ENCODE peak calls at places on chromosome 5, in seven cellular contexts. O is type B pancreatic cell; E is CD4-positive, alpha-beta T cell; R is stomach; J is OCI-LY7; S is colonic mucosa; B is body of pancreas. A is an unnamed sample.

GRCh38 chr5:151699071-151699901 is 12.6 kb upstream of the SPARC start:
- DNase-seq in O (peak; percentile 73), E (no peak), R (peak; percentile 27), J (no peak), S (peak; percentile 49), B (peak; percentile 19), A (no peak)

GRCh38 chr5:61805101-61805500 is 473.0 kb downstream of the ZSWIM6 start:
- DNase-seq in O (no peak), E (no peak), R (no peak), J (no peak), S (no peak), B (no peak), A (no peak)

GRCh38 chr5:131064669-131065371 is 100.2 kb downstream of the HINT1 start:
- DNase-seq in O (no peak), E (no peak), R (no peak), J (no peak), S (no peak), B (no peak), A (no peak)

GRCh38 chr5:139651863-139652787 is 4.0 kb downstream of the CXXC5 start:
- DNase-seq in O (no peak), E (peak; percentile 38), R (peak; percentile 86), J (peak; percentile 87), S (peak; percentile 88), B (peak; percentile 79), A (peak; percentile 58)

GRCh38 chr5:1644810-1645571 is 121.2 kb upstream of the LPCAT1 start:
- DNase-seq in O (peak; percentile 88), E (peak; percentile 78), R (peak; percentile 85), J (peak; percentile 86), S (peak; percentile 79), B (peak; percentile 83), A (peak; percentile 89)

GRCh38 chr5:133299021-133299420 is 247.2 kb downstream of the HSPA4 start:
- DNase-seq in O (no peak), E (no peak), R (no peak), J (no peak), S (no peak), B (no peak), A (no peak)

GRCh38 chr5:152140391-152140790 is 215.7 kb upstream of the GLRA1 start:
- DNase-seq in O (no peak), E (no peak), R (no peak), J (no peak), S (no peak), B (no peak), A (no peak)

GRCh38 chr5:76953551-76954382 is 922 bp downstream of the CRHBP start:
- DNase-seq in O (no peak), E (no peak), R (no peak), J (no peak), S (no peak), B (no peak), A (peak; percentile 63)

GRCh38 chr5:139298242-139298641 is 4.7 kb downstream of the MATR3 start:
- DNase-seq in O (no peak), E (no peak), R (no peak), J (no peak), S (no peak), B (no peak), A (no peak)

GRCh38 chr5:170393235-170393634 is 4.1 kb upstream of the KCNMB1 start:
- DNase-seq in O (no peak), E (peak; percentile 12), R (no peak), J (no peak), S (no peak), B (no peak), A (no peak)

GRCh38 chr5:150765019-150765788 is 6.4 kb upstream of the DCTN4 start:
- DNase-seq in O (no peak), E (no peak), R (no peak), J (no peak), S (no peak), B (no peak), A (no peak)

GRCh38 chr5:36662291-36662851 is 56.0 kb downstream of the SLC1A3 start:
- DNase-seq in O (no peak), E (no peak), R (no peak), J (no peak), S (no peak), B (no peak), A (no peak)

GRCh38 chr5:134465856-134466240 is 54.2 kb upstream of the CDKN2AIPNL start:
- DNase-seq in O (peak; percentile 85), E (peak; percentile 30), R (peak; percentile 93), J (no peak), S (peak; percentile 93), B (peak; percentile 91), A (peak; percentile 78)

GRCh38 chr5:92409131-92409530 is 1026.0 kb upstream of the ARRDC3 start:
- DNase-seq in O (no peak), E (no peak), R (no peak), J (no peak), S (no peak), B (no peak), A (no peak)

GRCh38 chr5:84568171-84568570 is 183.5 kb upstream of the EDIL3 start:
- DNase-seq in O (no peak), E (no peak), R (no peak), J (no peak), S (no peak), B (no peak), A (no peak)

GRCh38 chr5:94691947-94692346 is 73.5 kb downstream of the SLF1 start:
- DNase-seq in O (no peak), E (no peak), R (no peak), J (no peak), S (no peak), B (no peak), A (no peak)

GRCh38 chr5:180170111-180170809 is 38.8 kb downstream of the RASGEF1C start:
- DNase-seq in O (no peak), E (no peak), R (no peak), J (no peak), S (no peak), B (no peak), A (peak; percentile 58)

GRCh38 chr5:78005021-78005785 is 229.1 kb upstream of the TBCA start:
- DNase-seq in O (no peak), E (no peak), R (no peak), J (no peak), S (no peak), B (no peak), A (no peak)

GRCh38 chr5:32116574-32117313 is 57.4 kb downstream of the GOLPH3 start:
- DNase-seq in O (no peak), E (no peak), R (no peak), J (no peak), S (no peak), B (no peak), A (no peak)

GRCh38 chr5:82106207-82106606 is 134.4 kb downstream of the ATG10 start:
- DNase-seq in O (no peak), E (no peak), R (no peak), J (no peak), S (no peak), B (no peak), A (no peak)

GRCh38 chr5:15995206-15996052 is 184.2 kb downstream of the MARCHF11 start:
- DNase-seq in O (no peak), E (no peak), R (no peak), J (peak; percentile 4), S (no peak), B (no peak), A (peak; percentile 20)
- TF ChIP-seq CTCF in O (peak; percentile 78), E (no peak), R (no peak), J (peak; percentile 60), S (peak; percentile 18), B (peak; percentile 10), A (peak; percentile 51)

GRCh38 chr5:119270121-119270565 is 85.7 kb upstream of the TNFAIP8 start:
- DNase-seq in O (no peak), E (no peak), R (no peak), J (no peak), S (no peak), B (no peak), A (no peak)

GRCh38 chr5:119274024-119274766 is 81.6 kb upstream of the TNFAIP8 start:
- DNase-seq in O (no peak), E (no peak), R (no peak), J (peak; percentile 30), S (peak; percentile 56), B (peak; percentile 38), A (no peak)

GRCh38 chr5:119273391-119273839 is 82.4 kb upstream of the TNFAIP8 start:
- DNase-seq in O (no peak), E (no peak), R (no peak), J (peak; percentile 34), S (no peak), B (no peak), A (no peak)

GRCh38 chr5:119270955-119271757 is 84.7 kb upstream of the TNFAIP8 start:
- DNase-seq in O (no peak), E (no peak), R (peak; percentile 57), J (no peak), S (no peak), B (peak; percentile 38), A (no peak)

GRCh38 chr5:119271758-119272730 is 83.8 kb upstream of the TNFAIP8 start:
- DNase-seq in O (no peak), E (no peak), R (no peak), J (no peak), S (no peak), B (no peak), A (no peak)
- TF ChIP-seq CTCF in O (no peak), E (no peak), R (no peak), J (no peak), S (no peak), B (no peak), A (no peak)

GRCh38 chr5:154449786-154450185 is 4.0 kb downstream of the SAP30L start:
- DNase-seq in O (no peak), E (no peak), R (no peak), J (no peak), S (no peak), B (no peak), A (no peak)
- TF ChIP-seq CTCF in O (no peak), E (no peak), R (no peak), J (no peak), S (no peak), B (no peak), A (no peak)

DNA sequence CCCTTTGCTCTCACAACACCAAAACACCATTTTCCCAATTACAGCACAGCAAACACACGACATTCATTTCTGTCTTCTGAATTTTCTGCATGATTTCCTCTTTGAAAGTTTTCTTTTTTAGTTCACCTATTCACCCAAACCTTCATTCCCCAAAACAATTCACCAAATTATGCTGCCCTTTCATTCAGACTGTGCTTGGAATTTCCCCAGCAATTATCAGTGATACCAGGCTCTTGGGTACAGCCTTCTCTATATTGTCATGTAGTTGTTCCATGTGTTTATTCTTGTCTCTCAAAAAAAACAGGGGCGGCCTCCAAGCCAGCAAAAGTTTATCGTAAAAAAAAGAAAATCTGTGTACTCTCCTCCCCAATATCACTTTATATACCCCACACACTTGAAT is 9.0 kb upstream of the LIX1 start:
- DNase-seq in O (no peak), E (no peak), R (no peak), J (no peak), S (no peak), B (no peak), A (no peak)
- TF ChIP-seq CTCF in O (no peak), E (no peak), R (no peak), J (no peak), S (no peak), B (no peak), A (no peak)